ENCODE peak calls at places on chromosomes 7 and 10, in ten cellular contexts. A is B cell; G is cardiac fibroblast; W is esophagus squamous epithelium; C is CD14-positive monocyte; U is RWPE2; V is Calu3; R is HL-60; M is endothelial cell; L is CD4-positive, alpha-beta T cell. O is an unnamed sample.

GRCh38 chr7:134826105-134826504 is 46.7 kb downstream of the CALD1 start:
- DNase-seq in G (peak), V (no peak), M (no peak), L (no peak), U (no peak), R (no peak), A (no peak), C (no peak), W (no peak), O (no peak)

GRCh38 chr7:69903410-69903809 is 305.1 kb downstream of the AUTS2 start:
- DNase-seq in L (no peak), A (no peak), G (no peak), M (no peak), U (no peak), R (no peak), V (no peak), W (no peak), C (no peak), O (no peak)

GRCh38 chr10:1197384-1197783 is 141.2 kb downstream of the WDR37 start:
- DNase-seq in G (no peak), R (no peak), W (no peak), A (no peak), M (no peak), V (no peak), L (no peak), U (no peak), C (no peak), O (no peak)

GRCh38 chr7:2405601-2406345 is 2.4 kb downstream of the CHST12 start:
- DNase-seq in W (no peak), M (no peak), R (no peak), C (no peak), U (no peak), A (peak), V (no peak), L (peak), G (no peak), O (no peak)

GRCh38 chr10:88392222-88392621 is 190.9 kb downstream of the RNLS start:
- DNase-seq in V (no peak), R (no peak), L (no peak), A (peak), U (no peak), W (no peak), C (no peak), M (no peak), G (no peak), O (no peak)

GRCh38 chr10:54985732-54986131 is 184.7 kb upstream of the PCDH15 start:
- DNase-seq in M (no peak), R (no peak), C (no peak), W (no peak), G (peak), A (no peak), U (no peak), V (no peak), L (no peak), O (no peak)

GRCh38 chr7:138662066-138663061 is 38.8 kb downstream of the SVOPL start:
- DNase-seq in W (no peak), V (no peak), C (no peak), L (no peak), U (no peak), R (no peak), G (no peak), A (no peak), M (no peak), O (no peak)

GRCh38 chr7:127393370-127394058 is 1.0 kb upstream of the ZNF800 start:
- DNase-seq in R (no peak), A (no peak), U (no peak), L (no peak), V (no peak), M (no peak), G (peak), W (no peak), C (no peak), O (no peak)

GRCh38 chr7:105257338-105257737 is 131.4 kb downstream of the SRPK2 start:
- DNase-seq in C (no peak), R (no peak), G (no peak), M (no peak), W (no peak), A (no peak), L (no peak), V (no peak), U (no peak), O (no peak)

GRCh38 chr10:91162495-91163268 is 57.8 kb upstream of the PCGF5 start:
- DNase-seq in A (peak), M (peak), R (no peak), L (peak), W (no peak), U (no peak), C (peak), V (peak), G (peak), O (no peak)

GRCh38 chr7:98224701-98225181 is 13.5 kb downstream of the BHLHA15 start:
- DNase-seq in G (no peak), R (no peak), A (no peak), W (no peak), U (peak), M (no peak), V (no peak), L (no peak), C (no peak), O (peak)

GRCh38 chr10:4344544-4344994 is 481.4 kb upstream of the AKR1E2 start:
- DNase-seq in A (no peak), U (peak), W (no peak), L (no peak), V (peak), G (peak), C (no peak), M (no peak), R (no peak), O (no peak)

GRCh38 chr7:18552311-18552916 is 56.9 kb downstream of the HDAC9 start:
- DNase-seq in C (no peak), L (no peak), U (no peak), G (no peak), A (no peak), V (no peak), M (no peak), W (no peak), R (peak), O (no peak)

GRCh38 chr7:122518488-122518887 is 180.4 kb downstream of the RNF133 start:
- DNase-seq in G (no peak), R (no peak), C (no peak), L (no peak), V (no peak), M (no peak), A (no peak), U (no peak), W (no peak), O (no peak)

GRCh38 chr7:130263130-130263529 is 3.5 kb upstream of the CPA2 start:
- DNase-seq in C (no peak), L (no peak), V (no peak), R (no peak), U (no peak), A (no peak), G (no peak), M (no peak), W (no peak), O (no peak)

GRCh38 chr7:159098795-159099194 is 45.9 kb downstream of the VIPR2 start:
- DNase-seq in M (no peak), W (no peak), V (no peak), R (no peak), A (no peak), U (peak), C (no peak), L (no peak), G (no peak), O (peak)

GRCh38 chr7:148264933-148265557 is 325.5 kb upstream of the C7orf33 start:
- DNase-seq in W (no peak), C (no peak), L (no peak), V (peak), U (no peak), G (peak), R (no peak), M (no peak), A (peak), O (no peak)

GRCh38 chr10:73744690-73744994 is 470 bp downstream of the SEC24C start:
- DNase-seq in L (peak), G (peak), U (no peak), M (peak), W (no peak), R (no peak), A (no peak), C (peak), V (peak), O (no peak)

DNA sequence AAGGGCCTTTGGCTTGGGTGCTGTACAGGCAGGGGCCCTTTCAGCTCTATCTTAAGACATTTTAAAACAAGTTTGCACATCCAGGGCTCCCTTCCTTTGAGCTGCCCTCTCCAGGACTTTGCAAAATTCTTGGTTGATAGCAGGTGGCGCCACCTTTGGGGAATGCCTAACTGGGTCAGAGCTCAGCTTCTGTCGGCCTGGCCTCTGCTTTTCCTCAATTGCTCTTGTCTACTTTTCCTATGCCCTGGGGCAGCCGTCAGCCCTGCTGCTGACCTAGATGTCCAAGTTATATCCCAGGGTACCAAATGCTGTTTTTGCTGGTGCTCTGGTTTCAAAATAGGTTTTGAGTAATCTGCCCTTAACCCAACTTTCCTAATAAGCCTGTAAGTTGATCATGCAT is 65.8 kb downstream of the APBB1IP start:
- DNase-seq in R (no peak), G (no peak), M (peak), L (peak), W (no peak), V (peak), C (no peak), A (peak), U (no peak), O (no peak)
- TF ChIP-seq CTCF in R (no peak), G (no peak), M (no peak), L (peak), W (no peak), V (peak), C (peak), A (peak), U (no peak), O (no peak)

GRCh38 chr10:111098679-111099437 is 22.0 kb downstream of the ADRA2A start:
- DNase-seq in G (no peak), M (no peak), W (no peak), V (peak), R (no peak), L (no peak), C (no peak), U (no peak), A (peak), O (no peak)
- TF ChIP-seq CTCF in G (no peak), M (no peak), W (no peak), V (no peak), R (no peak), L (no peak), C (no peak), U (no peak), A (no peak), O (peak)

GRCh38 chr10:86366033-86366901 is at the start of gene GRID1:
- DNase-seq in M (peak), R (no peak), V (peak), L (no peak), W (no peak), C (peak), U (peak), A (peak), G (peak), O (peak)
- TF ChIP-seq CTCF in M (no peak), R (no peak), V (no peak), L (no peak), W (no peak), C (peak), U (peak), A (no peak), G (no peak), O (peak)

GRCh38 chr7:80681272-80681885 is 42.9 kb downstream of the CD36 start:
- DNase-seq in V (peak), W (no peak), L (no peak), G (peak), M (peak), A (no peak), U (no peak), C (no peak), R (no peak), O (no peak)
- TF ChIP-seq CTCF in V (no peak), W (no peak), L (no peak), G (peak), M (no peak), A (peak), U (peak), C (peak), R (peak), O (peak)

O was measured in chondrocyte.